ENCODE peak calls at places on chromosomes 16 and 17, in six cellular contexts. One of them, this sample, is unnamed.

GRCh38 chr17:14693382-14693781 is 392.5 kb downstream of the HS3ST3B1 start:
- DNase-seq in CD8-positive, alpha-beta T cell: no peak
- DNase-seq in mammary epithelial cell: no peak
- DNase-seq in A549: no peak
- DNase-seq in kidney: no peak
- DNase-seq in fibroblast of villous mesenchyme: no peak
- DNase-seq in this sample: no peak

GRCh38 chr16:51753382-51753781 is 602.3 kb upstream of the SALL1 start:
- DNase-seq in kidney: no peak
- DNase-seq in CD8-positive, alpha-beta T cell: no peak
- DNase-seq in mammary epithelial cell: no peak
- DNase-seq in A549: no peak
- DNase-seq in fibroblast of villous mesenchyme: peak; percentile 7
- DNase-seq in this sample: no peak

GRCh38 chr17:82876149-82876548 is 36.3 kb upstream of the ZNF750 start:
- DNase-seq in fibroblast of villous mesenchyme: peak; percentile 72
- DNase-seq in kidney: peak; percentile 60
- DNase-seq in mammary epithelial cell: peak; percentile 99
- DNase-seq in A549: no peak
- DNase-seq in CD8-positive, alpha-beta T cell: no peak
- DNase-seq in this sample: peak; percentile 24

GRCh38 chr17:15456972-15457722 is 10.3 kb downstream of the CDRT4 start:
- DNase-seq in kidney: no peak
- DNase-seq in mammary epithelial cell: no peak
- DNase-seq in A549: no peak
- DNase-seq in fibroblast of villous mesenchyme: peak; percentile 87
- DNase-seq in CD8-positive, alpha-beta T cell: no peak
- DNase-seq in this sample: peak; percentile 90

GRCh38 chr17:12256380-12256995 is 235.8 kb downstream of the MAP2K4 start:
- DNase-seq in A549: peak; percentile 75
- DNase-seq in mammary epithelial cell: peak; percentile 16
- DNase-seq in fibroblast of villous mesenchyme: peak; percentile 70
- DNase-seq in kidney: no peak
- DNase-seq in CD8-positive, alpha-beta T cell: no peak
- DNase-seq in this sample: peak; percentile 69

GRCh38 chr16:64096671-64097070 is 1025.2 kb downstream of the CDH11 start:
- DNase-seq in A549: no peak
- DNase-seq in CD8-positive, alpha-beta T cell: no peak
- DNase-seq in fibroblast of villous mesenchyme: no peak
- DNase-seq in mammary epithelial cell: no peak
- DNase-seq in kidney: no peak
- DNase-seq in this sample: no peak

GRCh38 chr17:77601054-77601979 is 357.2 kb upstream of the TNRC6C start:
- DNase-seq in mammary epithelial cell: no peak
- DNase-seq in CD8-positive, alpha-beta T cell: peak; percentile 37
- DNase-seq in kidney: peak; percentile 89
- DNase-seq in fibroblast of villous mesenchyme: no peak
- DNase-seq in A549: no peak
- DNase-seq in this sample: no peak

GRCh38 chr16:50326835-50327465 is 41.8 kb downstream of the BRD7 start:
- DNase-seq in A549: peak; percentile 58
- DNase-seq in mammary epithelial cell: peak; percentile 46
- DNase-seq in kidney: no peak
- DNase-seq in fibroblast of villous mesenchyme: peak; percentile 63
- DNase-seq in CD8-positive, alpha-beta T cell: peak; percentile 77
- DNase-seq in this sample: peak; percentile 42

GRCh38 chr16:46796764-46797269 is 34.2 kb downstream of the C16orf87 start:
- DNase-seq in fibroblast of villous mesenchyme: no peak
- DNase-seq in mammary epithelial cell: no peak
- DNase-seq in kidney: no peak
- DNase-seq in A549: no peak
- DNase-seq in CD8-positive, alpha-beta T cell: no peak
- DNase-seq in this sample: no peak

GRCh38 chr17:11081342-11081741 is 159.7 kb upstream of the SHISA6 start:
- DNase-seq in CD8-positive, alpha-beta T cell: no peak
- DNase-seq in mammary epithelial cell: no peak
- DNase-seq in kidney: no peak
- DNase-seq in fibroblast of villous mesenchyme: no peak
- DNase-seq in A549: no peak
- DNase-seq in this sample: no peak

GRCh38 chr17:47276868-47277267 is 23.2 kb downstream of the ITGB3 start:
- DNase-seq in A549: peak; percentile 33
- DNase-seq in fibroblast of villous mesenchyme: peak; percentile 85
- DNase-seq in mammary epithelial cell: peak; percentile 70
- DNase-seq in kidney: peak; percentile 84
- DNase-seq in CD8-positive, alpha-beta T cell: no peak
- DNase-seq in this sample: peak; percentile 85

GRCh38 chr16:78562156-78562555 is 462.7 kb downstream of the WWOX start:
- DNase-seq in mammary epithelial cell: no peak
- DNase-seq in CD8-positive, alpha-beta T cell: no peak
- DNase-seq in kidney: no peak
- DNase-seq in fibroblast of villous mesenchyme: no peak
- DNase-seq in A549: no peak
- DNase-seq in this sample: no peak
- TF ChIP-seq CTCF in mammary epithelial cell: no peak
- TF ChIP-seq CTCF in CD8-positive, alpha-beta T cell: no peak
- TF ChIP-seq CTCF in kidney: no peak
- TF ChIP-seq CTCF in fibroblast of villous mesenchyme: no peak
- TF ChIP-seq CTCF in A549: no peak
- TF ChIP-seq CTCF in this sample: no peak

DNA sequence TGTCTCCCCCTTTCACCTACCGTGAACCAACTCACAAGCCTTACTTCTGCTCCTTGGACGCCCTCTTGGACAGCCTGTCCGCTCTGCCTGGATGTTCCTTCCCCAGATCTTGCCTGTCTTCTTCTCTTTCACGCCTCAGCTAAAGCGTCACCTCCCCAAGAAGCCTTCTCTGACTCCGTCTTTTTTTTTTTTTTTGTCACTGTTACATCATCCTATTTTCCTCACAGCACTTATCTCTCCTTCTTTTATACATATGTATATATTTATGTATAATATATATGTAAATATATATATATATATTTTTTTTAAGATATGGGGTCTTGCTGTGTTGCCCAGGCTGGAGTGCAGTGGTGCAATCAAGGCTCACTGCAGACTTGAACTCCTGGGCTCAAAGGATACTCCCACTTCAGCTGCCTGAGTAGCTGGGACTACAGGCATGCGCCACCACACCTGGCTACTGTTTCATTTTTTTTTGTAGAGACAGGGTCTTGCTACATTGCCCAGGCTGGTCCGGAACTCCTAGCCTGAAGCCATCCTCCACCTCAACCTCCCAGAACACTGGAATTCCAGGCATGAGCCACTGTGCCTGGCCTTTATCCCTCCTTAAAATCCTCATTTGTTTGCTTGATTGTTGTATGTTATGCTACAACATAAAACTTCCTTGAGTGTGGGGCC is 16.5 kb upstream of the AKTIP start:
- DNase-seq in mammary epithelial cell: no peak
- DNase-seq in A549: no peak
- DNase-seq in CD8-positive, alpha-beta T cell: no peak
- DNase-seq in kidney: no peak
- DNase-seq in fibroblast of villous mesenchyme: no peak
- DNase-seq in this sample: no peak
- H3K4me3 ChIP-seq in mammary epithelial cell: no peak overlapping the region
- H3K4me3 ChIP-seq in A549: no peak overlapping the region
- H3K4me3 ChIP-seq in CD8-positive, alpha-beta T cell: peak overlapping the region; percentile 26
- H3K4me3 ChIP-seq in kidney: no peak overlapping the region
- H3K4me3 ChIP-seq in fibroblast of villous mesenchyme: no peak overlapping the region
- H3K4me3 ChIP-seq in this sample: no peak overlapping the region

GRCh38 chr17:68760141-68760475 is 158.9 kb upstream of the FAM20A start:
- DNase-seq in fibroblast of villous mesenchyme: no peak
- DNase-seq in CD8-positive, alpha-beta T cell: no peak
- DNase-seq in kidney: no peak
- DNase-seq in mammary epithelial cell: no peak
- DNase-seq in A549: no peak
- DNase-seq in this sample: no peak
- TF ChIP-seq CTCF in fibroblast of villous mesenchyme: no peak
- TF ChIP-seq CTCF in CD8-positive, alpha-beta T cell: no peak
- TF ChIP-seq CTCF in kidney: no peak
- TF ChIP-seq CTCF in mammary epithelial cell: no peak
- TF ChIP-seq CTCF in A549: peak; percentile 16
- TF ChIP-seq CTCF in this sample: no peak

GRCh38 chr16:65201446-65202010 is 79.7 kb upstream of the CDH11 start:
- DNase-seq in mammary epithelial cell: no peak
- DNase-seq in kidney: no peak
- DNase-seq in A549: no peak
- DNase-seq in CD8-positive, alpha-beta T cell: no peak
- DNase-seq in fibroblast of villous mesenchyme: peak; percentile 84
- DNase-seq in this sample: no peak
- H3K4me3 ChIP-seq in mammary epithelial cell: no peak overlapping the region
- H3K4me3 ChIP-seq in kidney: no peak overlapping the region
- H3K4me3 ChIP-seq in A549: no peak overlapping the region
- H3K4me3 ChIP-seq in CD8-positive, alpha-beta T cell: no peak overlapping the region
- H3K4me3 ChIP-seq in fibroblast of villous mesenchyme: peak overlapping the region; percentile 38
- H3K4me3 ChIP-seq in this sample: no peak overlapping the region

GRCh38 chr17:979211-979538 is 401 bp downstream of the NXN start:
- DNase-seq in CD8-positive, alpha-beta T cell: no peak
- DNase-seq in fibroblast of villous mesenchyme: no peak
- DNase-seq in A549: no peak
- DNase-seq in kidney: peak; percentile 89
- DNase-seq in mammary epithelial cell: no peak
- DNase-seq in this sample: no peak
- TF ChIP-seq CTCF in CD8-positive, alpha-beta T cell: no peak
- TF ChIP-seq CTCF in fibroblast of villous mesenchyme: no peak
- TF ChIP-seq CTCF in A549: no peak
- TF ChIP-seq CTCF in kidney: no peak
- TF ChIP-seq CTCF in mammary epithelial cell: no peak
- TF ChIP-seq CTCF in this sample: no peak

This sample was measured in astrocyte of the spinal cord.